ENCODE peak calls at places on chromosomes 2 and 18, in eight cellular contexts. X is thyroid gland, Q is spleen, S is breast epithelium, I is AG09319, H is cardiac muscle cell, D is GM13976, M is epithelial cell of esophagus. K is an unnamed sample.

GRCh38 chr2:236769981-236770671 is 200.5 kb downstream of the ACKR3 start:
- DNase-seq in X (no peak), D (no peak), I (peak; percentile 68), S (no peak), H (no peak), M (peak; percentile 100), Q (no peak), K (no peak)

GRCh38 chr18:36296591-36297418 is 708 bp upstream of the FHOD3 start:
- DNase-seq in X (peak; percentile 71), Q (no peak), D (peak; percentile 66), H (peak; percentile 79), I (peak; percentile 66), S (peak; percentile 46), M (peak; percentile 70), K (peak; percentile 62)

GRCh38 chr2:178309541-178309940 is 115.2 kb downstream of the OSBPL6 start:
- DNase-seq in S (no peak), D (no peak), X (no peak), M (peak; percentile 72), Q (no peak), I (no peak), H (no peak), K (no peak)

GRCh38 chr2:165902929-165903328 is 50.6 kb downstream of the TTC21B start:
- DNase-seq in D (no peak), Q (no peak), I (no peak), X (no peak), S (no peak), M (no peak), H (no peak), K (peak; percentile 4)

GRCh38 chr2:11048335-11049008 is 106.8 kb upstream of the SLC66A3 start:
- DNase-seq in I (no peak), S (no peak), X (no peak), D (no peak), H (no peak), M (no peak), Q (no peak), K (no peak)

GRCh38 chr18:39624934-39625333 is 2059.3 kb upstream of the CELF4 start:
- DNase-seq in M (peak; percentile 77), X (no peak), D (no peak), I (no peak), H (no peak), S (no peak), Q (no peak), K (no peak)

GRCh38 chr2:160911258-160911657 is 249.0 kb upstream of the TANK start:
- DNase-seq in X (no peak), M (no peak), I (no peak), H (no peak), S (no peak), D (no peak), Q (no peak), K (no peak)

GRCh38 chr2:26894136-26894535 is 46.2 kb downstream of the DPYSL5 start:
- DNase-seq in D (no peak), I (no peak), M (no peak), S (no peak), H (no peak), X (no peak), Q (no peak), K (no peak)

GRCh38 chr18:9562584-9562983 is 51.8 kb downstream of the PPP4R1 start:
- DNase-seq in Q (no peak), M (no peak), X (peak; percentile 43), D (no peak), S (no peak), I (no peak), H (no peak), K (no peak)

GRCh38 chr2:232228332-232228731 is 150.2 kb upstream of the ALPP start:
- DNase-seq in S (no peak), D (no peak), X (no peak), Q (no peak), M (peak; percentile 59), I (no peak), H (no peak), K (no peak)

GRCh38 chr2:28251337-28251736 is 141.3 kb upstream of the FOSL2 start:
- DNase-seq in Q (no peak), X (no peak), S (no peak), D (no peak), H (no peak), I (no peak), M (no peak), K (no peak)

GRCh38 chr2:224870341-224870740 is 154.2 kb upstream of the CCDC195 start:
- DNase-seq in H (no peak), S (no peak), Q (no peak), D (no peak), M (no peak), I (no peak), X (no peak), K (no peak)

GRCh38 chr2:162029287-162029901 is 44.6 kb downstream of the DPP4 start:
- DNase-seq in H (no peak), Q (no peak), X (no peak), M (peak; percentile 86), I (peak; percentile 12), D (no peak), S (no peak), K (no peak)

GRCh38 chr2:44549099-44549471 is 187.3 kb downstream of the CAMKMT start:
- DNase-seq in I (peak; percentile 67), S (no peak), Q (no peak), X (no peak), D (no peak), M (peak; percentile 82), H (no peak), K (no peak)

GRCh38 chr2:219631925-219632757 is 4.7 kb downstream of the SLC4A3 start:
- DNase-seq in X (no peak), I (no peak), H (no peak), S (no peak), M (no peak), D (peak; percentile 17), Q (no peak), K (no peak)

GRCh38 chr18:73331212-73331772 is 463.5 kb upstream of the NETO1 start:
- DNase-seq in S (no peak), H (no peak), M (peak; percentile 37), D (no peak), X (no peak), I (no peak), Q (no peak), K (no peak)

GRCh38 chr2:33005057-33005456 is 58.3 kb downstream of the LTBP1 start:
- DNase-seq in X (no peak), H (no peak), D (no peak), S (no peak), Q (no peak), M (no peak), I (no peak), K (no peak)

GRCh38 chr2:200600549-200601212 is 14.9 kb downstream of the AOX1 start:
- DNase-seq in M (no peak), H (no peak), X (no peak), S (no peak), I (no peak), Q (no peak), D (no peak), K (no peak)

GRCh38 chr2:170258382-170258781 is 80.4 kb downstream of the MYO3B start:
- DNase-seq in X (no peak), S (no peak), I (no peak), M (peak; percentile 36), H (no peak), D (no peak), Q (no peak), K (no peak)

GRCh38 chr18:6714027-6714426 is 15.5 kb upstream of the ARHGAP28 start:
- DNase-seq in Q (no peak), S (no peak), M (no peak), D (no peak), X (no peak), I (no peak), H (no peak), K (no peak)

GRCh38 chr18:2883137-2883671 is 36.4 kb downstream of the EMILIN2 start:
- DNase-seq in Q (peak; percentile 84), D (peak; percentile 70), I (no peak), M (no peak), H (peak; percentile 30), S (no peak), X (peak; percentile 30), K (peak; percentile 63)

GRCh38 chr2:178282075-178282474 is 87.8 kb downstream of the OSBPL6 start:
- DNase-seq in X (no peak), Q (no peak), H (no peak), S (no peak), D (no peak), I (no peak), M (peak; percentile 94), K (no peak)

GRCh38 chr18:13216732-13217465 is 1.7 kb upstream of the LDLRAD4 start:
- DNase-seq in H (peak; percentile 71), D (peak; percentile 77), X (peak; percentile 47), Q (no peak), S (no peak), I (no peak), M (no peak), K (peak; percentile 78)
- TF ChIP-seq CTCF in H (peak; percentile 16), D (peak; percentile 44), X (no peak), Q (peak; percentile 43), S (peak; percentile 33), I (no peak), M (no peak), K (peak; percentile 28)

GRCh38 chr2:239276813-239277193 is 124.0 kb downstream of the HDAC4 start:
- DNase-seq in H (no peak), M (no peak), Q (peak; percentile 66), I (no peak), S (peak; percentile 4), X (no peak), D (no peak), K (no peak)
- TF ChIP-seq CTCF in H (peak; percentile 3), M (no peak), Q (no peak), I (no peak), S (no peak), X (no peak), D (no peak), K (no peak)

DNA sequence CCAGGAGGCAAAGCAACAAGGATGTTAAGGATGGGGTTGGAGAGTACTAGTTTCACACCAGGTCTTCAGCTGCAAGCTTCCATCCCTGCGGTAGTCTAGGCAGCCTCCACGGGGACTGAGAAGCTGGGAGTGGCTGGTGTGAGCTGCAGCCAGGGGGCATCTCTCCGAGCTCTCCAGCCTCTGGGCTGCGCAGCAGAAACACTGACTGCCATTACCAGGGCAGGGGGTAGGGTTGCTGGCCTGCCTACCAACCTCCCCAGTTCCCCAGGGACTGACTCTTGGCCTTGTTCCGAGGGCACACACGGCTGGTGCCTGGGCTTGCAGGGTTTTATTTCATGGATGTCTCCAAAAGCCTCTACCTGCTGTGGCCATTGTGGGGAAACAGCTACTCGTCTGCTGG is 15.9 kb downstream of the GATA6 start:
- DNase-seq in X (no peak), I (no peak), M (no peak), D (no peak), H (no peak), Q (no peak), S (no peak), K (no peak)
- TF ChIP-seq CTCF in X (no peak), I (no peak), M (no peak), D (no peak), H (peak; percentile 36), Q (no peak), S (no peak), K (no peak)

DNA sequence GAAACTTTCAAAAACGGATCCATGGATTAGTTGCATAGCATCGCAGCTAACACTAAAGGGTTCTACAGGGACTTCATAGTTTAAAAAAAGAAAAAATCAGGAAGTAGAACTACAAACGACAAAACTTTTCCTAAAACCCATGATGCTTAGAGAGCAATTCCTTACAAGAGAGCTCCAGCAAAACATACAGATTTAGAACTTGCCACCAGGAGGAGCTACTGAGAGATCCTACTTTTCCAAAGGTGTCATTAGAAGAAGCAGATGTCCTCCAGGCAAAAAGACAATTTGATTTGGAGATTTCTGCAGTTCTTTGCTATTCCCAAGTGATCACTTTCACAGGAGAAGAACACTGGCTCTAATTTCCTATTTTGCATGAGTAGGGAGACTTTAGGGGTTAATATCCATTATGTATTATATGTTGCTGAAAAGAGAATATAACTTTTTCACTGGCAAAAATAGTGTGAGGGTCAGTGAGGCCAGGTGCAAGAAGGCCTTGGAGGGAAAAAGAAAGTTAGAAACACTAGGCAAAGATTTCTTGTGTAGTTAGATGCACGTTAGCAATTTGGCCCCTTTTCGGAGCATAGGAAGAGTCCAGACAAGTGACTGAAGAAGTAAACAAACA is 436.2 kb downstream of the SUCLG1 start:
- DNase-seq in S (no peak), I (no peak), H (peak; percentile 73), M (peak; percentile 76), X (peak; percentile 4), Q (no peak), D (peak; percentile 14), K (peak; percentile 29)
- TF ChIP-seq CTCF in S (peak; percentile 48), I (peak; percentile 46), H (peak; percentile 60), M (peak; percentile 87), X (peak; percentile 16), Q (peak; percentile 48), D (peak; percentile 25), K (peak; percentile 40)